ENCODE peak calls at places on chromosome 3, in four cellular contexts. F is stomach; R is naive thymus-derived CD4-positive, alpha-beta T cell; K is HAP-1. A is an unnamed sample.

GRCh38 chr3:143418391-143418790 is 298.8 kb downstream of the CHST2 start:
- DNase-seq in F (no peak), K (no peak), R (no peak), A (no peak)

GRCh38 chr3:123311201-123311600 is 109.5 kb downstream of the SEC22A start:
- DNase-seq in R (no peak), K (no peak), F (no peak), A (no peak)

GRCh38 chr3:143016321-143016972 is 15.1 kb downstream of the U2SURP start:
- DNase-seq in R (no peak), K (no peak), F (no peak), A (no peak)

GRCh38 chr3:114380233-114380645 is 86.4 kb downstream of the TIGIT start:
- DNase-seq in K (no peak), R (no peak), F (peak), A (peak)

GRCh38 chr3:186839874-186840641 is 2.5 kb upstream of the ADIPOQ start:
- DNase-seq in R (no peak), K (no peak), F (no peak), A (peak)

GRCh38 chr3:58234516-58234931 is 3.1 kb upstream of the ABHD6 start:
- DNase-seq in F (no peak), K (no peak), R (no peak), A (peak)

GRCh38 chr3:46469680-46470357 is 5.1 kb upstream of the LTF start:
- DNase-seq in K (no peak), R (peak), F (peak), A (no peak)

GRCh38 chr3:123067689-123068226 is 933 bp downstream of the PDIA5 start:
- DNase-seq in K (no peak), F (no peak), R (no peak), A (no peak)

GRCh38 chr3:161430307-161430706 is 59.0 kb upstream of the SPTSSB start:
- DNase-seq in F (no peak), K (no peak), R (no peak), A (no peak)

GRCh38 chr3:72951259-72951722 is 45.3 kb upstream of the PPP4R2 start:
- DNase-seq in F (no peak), K (no peak), R (no peak), A (no peak)

GRCh38 chr3:177443469-177443868 is 246.2 kb upstream of the TBL1XR1 start:
- DNase-seq in F (no peak), R (no peak), K (no peak), A (no peak)

GRCh38 chr3:169218314-169218983 is 445.1 kb downstream of the MECOM start:
- DNase-seq in F (peak), K (peak), R (no peak), A (peak)

GRCh38 chr3:15148614-15149013 is 49.7 kb upstream of the RBSN start:
- DNase-seq in K (no peak), R (no peak), F (no peak), A (peak)

GRCh38 chr3:9116351-9116750 is 133.1 kb downstream of the SRGAP3 start:
- DNase-seq in R (no peak), F (no peak), K (no peak), A (no peak)

GRCh38 chr3:141405581-141405980 is 37.3 kb downstream of the ZBTB38 start:
- DNase-seq in F (no peak), R (no peak), K (no peak), A (peak)

GRCh38 chr3:24245056-24245455 is 249.6 kb downstream of the THRB start:
- DNase-seq in F (no peak), R (no peak), K (no peak), A (no peak)

GRCh38 chr3:14581334-14582072 is 41.4 kb upstream of the GRIP2 start:
- DNase-seq in K (no peak), F (no peak), R (no peak), A (no peak)

GRCh38 chr3:158313344-158313927 is 203.5 kb downstream of the RSRC1 start:
- DNase-seq in K (peak), F (no peak), R (no peak), A (peak)

GRCh38 chr3:127072971-127073851 is 90.3 kb downstream of the PLXNA1 start:
- DNase-seq in K (no peak), F (no peak), R (no peak), A (no peak)

GRCh38 chr3:72767927-72768880 is 80.0 kb downstream of the SHQ1 start:
- DNase-seq in R (no peak), F (no peak), K (no peak), A (no peak)

GRCh38 chr3:188209740-188210139 is 55.8 kb downstream of the LPP start:
- DNase-seq in F (no peak), K (no peak), R (no peak), A (no peak)

GRCh38 chr3:22937536-22937935 is 265.6 kb upstream of the UBE2E2 start:
- DNase-seq in R (no peak), F (no peak), K (no peak), A (no peak)

GRCh38 chr3:194462936-194463335 is 23.9 kb downstream of the ATP13A3 start:
- DNase-seq in R (no peak), K (no peak), F (no peak), A (no peak)

GRCh38 chr3:194586839-194587238 is 46.4 kb downstream of the TMEM44 start:
- DNase-seq in F (no peak), K (no peak), R (no peak), A (peak)

GRCh38 chr3:42023380-42023779 is 61.5 kb upstream of the ULK4 start:
- DNase-seq in R (no peak), K (no peak), F (no peak), A (no peak)

GRCh38 chr3:51393564-51393963 is 2.5 kb downstream of the RBM15B start:
- DNase-seq in R (no peak), K (no peak), F (no peak), A (no peak)

GRCh38 chr3:181326637-181327223 is 337.2 kb upstream of the DNAJC19 start:
- DNase-seq in F (no peak), R (no peak), K (peak), A (no peak)

GRCh38 chr3:16288664-16289063 is 23.7 kb downstream of the OXNAD1 start:
- DNase-seq in K (no peak), F (no peak), R (no peak), A (no peak)

GRCh38 chr3:16290007-16290826 is 25.2 kb downstream of the OXNAD1 start:
- DNase-seq in K (peak), R (no peak), F (peak), A (peak)

GRCh38 chr3:16286672-16287604 is 21.9 kb downstream of the OXNAD1 start:
- DNase-seq in R (no peak), F (no peak), K (no peak), A (no peak)

GRCh38 chr3:16290827-16291196 is 25.8 kb downstream of the OXNAD1 start:
- DNase-seq in F (no peak), R (no peak), K (no peak), A (no peak)

DNA sequence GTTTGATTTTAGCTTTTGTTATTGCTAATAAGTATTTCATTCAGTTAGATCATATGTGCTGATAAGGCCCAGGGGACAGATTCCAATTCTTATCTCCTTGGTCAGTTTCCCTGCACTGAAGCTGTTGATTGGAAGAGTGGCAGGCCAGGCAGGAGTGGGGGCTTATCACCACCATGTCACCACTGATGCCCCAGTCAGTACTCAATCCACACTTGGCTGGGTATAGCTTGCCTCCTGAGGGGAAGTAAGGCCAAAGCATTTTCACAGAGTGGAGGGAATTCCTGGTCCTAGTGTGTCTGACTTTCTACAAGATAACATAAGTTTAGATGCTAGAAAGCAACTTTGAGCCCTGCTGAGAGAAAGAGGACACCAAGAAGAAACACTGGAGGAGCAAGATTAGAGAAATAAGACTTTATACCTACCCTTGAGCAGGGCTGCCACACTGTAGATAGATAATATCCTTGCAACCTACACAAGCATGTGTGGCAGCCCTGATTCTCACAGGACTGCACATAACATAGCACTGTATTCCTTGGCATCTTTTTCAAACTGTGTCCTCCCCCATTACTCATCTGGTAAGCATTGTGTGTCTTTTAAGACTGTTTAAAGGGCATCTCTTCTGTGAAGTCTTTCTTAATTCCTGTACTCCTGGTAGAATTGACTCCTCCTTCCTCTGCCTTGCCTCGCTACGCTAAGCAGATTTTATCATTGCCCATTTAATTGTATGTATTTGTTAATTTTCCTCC is 24.3 kb downstream of the OXNAD1 start:
- DNase-seq in K (no peak), R (no peak), F (no peak), A (peak)
- H3K4me3 ChIP-seq in K (no peak), R (peak), F (no peak), A (no peak)

GRCh38 chr3:105967117-105967516 is 98.3 kb upstream of the CBLB start:
- DNase-seq in R (no peak), K (no peak), F (no peak), A (peak)
- H3K4me3 ChIP-seq in R (no peak), K (no peak), F (no peak), A (no peak)

GRCh38 chr3:111541391-111541790 is 606 bp upstream of the CD96 start:
- DNase-seq in R (no peak), F (no peak), K (no peak), A (no peak)

GRCh38 chr3:111539351-111540331 is 2.4 kb upstream of the CD96 start:
- DNase-seq in F (peak), K (peak), R (peak), A (no peak)

GRCh38 chr3:111534701-111535100 is 7.3 kb upstream of the CD96 start:
- DNase-seq in F (no peak), K (no peak), R (no peak), A (peak)

GRCh38 chr3:111538687-111539086 is 3.3 kb upstream of the CD96 start:
- DNase-seq in K (no peak), F (no peak), R (no peak), A (no peak)

GRCh38 chr3:111538111-111538510 is 3.9 kb upstream of the CD96 start:
- DNase-seq in F (no peak), R (no peak), K (no peak), A (no peak)
- H3K4me3 ChIP-seq in F (no peak), R (no peak), K (no peak), A (no peak)

GRCh38 chr3:128686465-128686864 is 35.8 kb upstream of the RPN1 start:
- DNase-seq in F (no peak), K (no peak), R (no peak), A (no peak)

GRCh38 chr3:128679338-128679737 is 28.7 kb upstream of the RPN1 start:
- DNase-seq in R (no peak), F (no peak), K (no peak), A (no peak)

GRCh38 chr3:128681277-128681829 is 30.7 kb upstream of the RPN1 start:
- DNase-seq in R (no peak), K (peak), F (no peak), A (no peak)

GRCh38 chr3:128685001-128685726 is 34.5 kb upstream of the RPN1 start:
- DNase-seq in K (no peak), F (no peak), R (no peak), A (no peak)

DNA sequence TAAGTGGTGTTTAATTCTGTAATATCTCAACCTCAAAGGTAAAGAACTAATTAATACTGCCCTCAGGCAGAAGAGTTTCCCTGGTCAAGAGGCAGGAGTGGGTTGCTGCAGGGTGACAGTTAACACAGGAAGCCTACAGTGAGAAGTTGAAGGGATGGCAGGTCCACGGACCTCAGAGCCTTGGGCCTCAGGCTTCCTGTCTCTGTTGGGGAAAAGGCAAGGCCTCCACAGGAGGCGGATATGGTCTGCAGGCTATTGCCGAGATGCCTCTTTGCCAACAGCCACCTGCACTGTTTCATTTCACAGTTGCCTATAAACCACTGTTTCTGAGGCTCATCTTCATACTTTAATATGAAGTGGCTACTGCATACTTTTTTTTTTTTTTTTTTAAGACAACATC is 33.3 kb upstream of the RPN1 start:
- DNase-seq in R (no peak), F (no peak), K (no peak), A (no peak)
- H3K4me3 ChIP-seq in R (no peak), F (no peak), K (no peak), A (no peak)